ENCODE peak calls at places on chromosomes 6 and 20, in six cellular contexts. U is foreskin fibroblast, H is choroid plexus epithelial cell, V is brain microvascular endothelial cell, B is K562, G is tibial artery. X is an unnamed sample.

GRCh38 chr20:51175724-51176123 is 152.8 kb upstream of the KCNG1 start:
- DNase-seq in U (no peak), H (no peak), V (no peak), B (no peak), G (no peak), X (no peak)

GRCh38 chr6:65289491-65289890 is 417.5 kb downstream of the EYS start:
- DNase-seq in U (no peak), H (peak; percentile 29), V (no peak), B (no peak), G (no peak), X (no peak)

GRCh38 chr20:51631011-51631950 is 88.8 kb upstream of the NFATC2 start:
- DNase-seq in U (peak; percentile 93), H (peak; percentile 99), V (peak; percentile 99), B (no peak), G (peak; percentile 84), X (no peak)

GRCh38 chr20:3471397-3472021 is 691 bp downstream of the ATRN start:
- DNase-seq in U (no peak), H (peak; percentile 6), V (no peak), B (no peak), G (no peak), X (no peak)

GRCh38 chr6:111737065-111737521 is 131.4 kb upstream of the TRAF3IP2 start:
- DNase-seq in U (peak; percentile 35), H (peak; percentile 78), V (no peak), B (no peak), G (no peak), X (no peak)

GRCh38 chr6:40350942-40351217 is 236.3 kb downstream of the LRFN2 start:
- DNase-seq in U (no peak), H (no peak), V (no peak), B (no peak), G (no peak), X (no peak)

GRCh38 chr20:57622579-57623381 is 2.6 kb upstream of the ZBP1 start:
- DNase-seq in U (peak; percentile 28), H (peak; percentile 71), V (peak; percentile 61), B (peak; percentile 66), G (no peak), X (peak; percentile 21)

GRCh38 chr6:13089296-13089994 is 238.9 kb downstream of the TBC1D7 start:
- DNase-seq in U (peak; percentile 44), H (no peak), V (no peak), B (no peak), G (no peak), X (no peak)

GRCh38 chr6:136249336-136249735 is 775 bp downstream of the MTFR2 start:
- DNase-seq in U (no peak), H (peak; percentile 39), V (no peak), B (no peak), G (no peak), X (no peak)

GRCh38 chr20:7503501-7503900 is 436.8 kb downstream of the HAO1 start:
- DNase-seq in U (peak; percentile 51), H (no peak), V (no peak), B (no peak), G (no peak), X (no peak)

GRCh38 chr20:44056010-44056698 is 130.8 kb downstream of the JPH2 start:
- DNase-seq in U (no peak), H (peak; percentile 38), V (peak; percentile 23), B (no peak), G (no peak), X (no peak)

GRCh38 chr6:31829633-31830492 is 2.3 kb downstream of the HSPA1B start:
- DNase-seq in U (no peak), H (peak; percentile 70), V (no peak), B (no peak), G (no peak), X (no peak)

GRCh38 chr6:45423111-45423900 is 45.6 kb upstream of the SUPT3H start:
- DNase-seq in U (peak; percentile 42), H (peak; percentile 32), V (no peak), B (no peak), G (no peak), X (peak; percentile 6)

GRCh38 chr6:111524735-111525134 is 41.7 kb upstream of the REV3L start:
- DNase-seq in U (no peak), H (no peak), V (no peak), B (no peak), G (no peak), X (no peak)

GRCh38 chr6:159679091-159680077 is 13.7 kb downstream of the SOD2 start:
- DNase-seq in U (no peak), H (peak; percentile 39), V (peak; percentile 26), B (no peak), G (no peak), X (no peak)

GRCh38 chr6:26089272-26089671 is 2.0 kb downstream of the HFE start:
- DNase-seq in U (no peak), H (peak; percentile 3), V (no peak), B (no peak), G (no peak), X (no peak)

DNA sequence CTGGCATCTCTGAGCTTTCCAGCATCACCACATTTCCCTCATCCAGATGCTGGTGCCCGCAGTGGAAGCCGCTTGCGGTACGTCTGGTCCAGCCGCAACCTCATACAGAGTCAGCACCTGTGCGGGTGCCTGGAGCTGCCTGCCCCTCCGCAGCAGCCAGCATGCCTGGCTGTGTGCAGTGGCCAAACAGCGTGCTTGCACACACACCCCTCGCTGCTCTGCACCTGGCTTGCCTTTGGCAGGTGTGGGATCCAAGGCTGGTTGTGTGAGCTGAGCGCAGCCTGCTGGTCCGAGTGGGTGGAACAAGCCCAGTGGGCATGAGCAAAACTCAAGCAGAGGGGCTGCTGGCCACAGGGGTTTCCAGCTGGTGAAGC is 3.1 kb upstream of the HINT3 start:
- DNase-seq in U (no peak), H (no peak), V (no peak), B (no peak), G (no peak), X (no peak)
- TF ChIP-seq CTCF in U (no peak), H (peak; percentile 45), V (peak; percentile 47), B (peak; percentile 8), G (no peak), X (no peak)

GRCh38 chr6:108080010-108080780 is 5.7 kb upstream of the OSTM1 start:
- DNase-seq in U (peak; percentile 51), H (peak; percentile 89), V (peak; percentile 58), B (no peak), G (no peak), X (no peak)

GRCh38 chr6:108071736-108072276 is 2.7 kb downstream of the OSTM1 start:
- DNase-seq in U (no peak), H (no peak), V (no peak), B (no peak), G (no peak), X (no peak)

GRCh38 chr6:108074057-108074358 is 533 bp downstream of the OSTM1 start:
- DNase-seq in U (no peak), H (peak; percentile 43), V (no peak), B (no peak), G (no peak), X (no peak)

GRCh38 chr6:108078191-108078590 is 3.6 kb upstream of the OSTM1 start:
- DNase-seq in U (no peak), H (peak; percentile 61), V (no peak), B (no peak), G (no peak), X (no peak)

DNA sequence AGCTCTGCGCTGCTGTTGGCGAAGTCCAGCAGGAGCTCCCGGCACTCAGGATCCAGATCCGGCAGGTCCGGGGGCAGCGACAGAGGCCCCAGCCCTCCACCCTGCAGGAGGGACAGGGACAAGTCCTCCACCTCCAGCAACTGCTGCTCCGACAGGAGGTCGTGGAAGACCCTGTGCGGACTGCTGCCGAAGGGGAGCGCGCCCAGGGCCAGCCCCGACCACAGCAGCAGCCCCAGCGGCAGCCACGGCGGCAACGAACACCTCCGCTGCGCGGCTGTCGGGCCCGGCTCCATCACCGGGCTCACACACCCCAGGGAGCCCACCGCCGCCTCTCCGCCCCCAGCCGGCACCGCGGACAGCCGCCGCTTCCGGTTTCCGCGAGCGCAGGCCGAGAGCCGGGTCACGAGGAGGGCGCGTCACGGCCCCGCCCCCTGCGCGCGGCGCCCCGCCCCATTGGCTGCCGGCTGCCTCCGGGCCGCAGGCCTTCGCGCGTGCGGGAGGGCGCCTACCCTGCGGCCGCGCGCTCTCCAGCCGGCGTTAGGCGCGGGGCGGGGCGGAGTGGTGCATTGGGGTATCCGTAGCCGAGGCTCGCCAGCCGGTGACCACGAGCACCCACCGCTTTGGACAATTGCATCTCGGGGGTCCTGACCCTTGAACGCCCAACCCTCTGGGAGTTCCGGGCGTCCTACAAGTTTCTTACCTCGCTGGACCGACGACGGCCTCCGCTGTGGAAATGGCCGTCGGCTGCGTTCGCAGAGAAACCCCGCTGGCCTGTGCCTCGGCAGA is at the start of gene OSTM1:
- DNase-seq in U (peak; percentile 87), H (peak; percentile 90), V (peak; percentile 77), B (peak; percentile 98), G (peak; percentile 84), X (peak; percentile 90)
- TF ChIP-seq CTCF in U (no peak), H (no peak), V (no peak), B (no peak), G (no peak), X (peak; percentile 19)

GRCh38 chr6:132126150-132126549 is 175.0 kb upstream of the CCN2 start:
- DNase-seq in U (no peak), H (no peak), V (no peak), B (no peak), G (no peak), X (no peak)
- TF ChIP-seq CTCF in U (no peak), H (peak; percentile 3), V (peak; percentile 35), B (no peak), G (no peak), X (peak; percentile 14)

DNA sequence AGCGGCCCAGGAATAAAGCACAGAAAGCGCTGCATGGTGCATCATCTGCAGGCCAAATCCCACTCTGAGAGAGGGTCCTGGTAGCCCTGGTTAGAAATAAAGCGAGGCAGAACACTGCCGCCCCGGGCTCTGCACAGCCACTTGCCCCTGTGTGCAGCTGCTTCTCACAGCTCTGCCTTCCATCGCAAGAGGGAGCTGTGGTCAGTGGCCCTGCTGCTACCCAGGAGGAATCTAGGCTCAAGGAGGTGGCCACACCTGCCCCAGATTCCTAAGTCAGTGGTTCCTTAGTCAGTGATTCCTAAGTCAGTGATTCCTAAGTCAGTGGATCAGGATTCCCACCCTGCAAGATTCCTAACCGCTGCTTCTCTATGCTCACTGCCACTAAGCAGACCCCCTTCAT is 8.8 kb downstream of the CDH4 start:
- DNase-seq in U (no peak), H (peak; percentile 17), V (no peak), B (no peak), G (no peak), X (no peak)
- TF ChIP-seq CTCF in U (peak; percentile 21), H (peak; percentile 45), V (peak; percentile 30), B (peak; percentile 36), G (no peak), X (peak; percentile 27)

GRCh38 chr6:53437557-53438202 is 88.9 kb upstream of the ELOVL5 start:
- DNase-seq in U (peak; percentile 44), H (peak; percentile 95), V (peak; percentile 84), B (peak; percentile 37), G (no peak), X (peak; percentile 9)
- TF ChIP-seq CTCF in U (peak; percentile 71), H (peak; percentile 81), V (peak; percentile 83), B (peak; percentile 85), G (peak; percentile 18), X (peak; percentile 72)

DNA sequence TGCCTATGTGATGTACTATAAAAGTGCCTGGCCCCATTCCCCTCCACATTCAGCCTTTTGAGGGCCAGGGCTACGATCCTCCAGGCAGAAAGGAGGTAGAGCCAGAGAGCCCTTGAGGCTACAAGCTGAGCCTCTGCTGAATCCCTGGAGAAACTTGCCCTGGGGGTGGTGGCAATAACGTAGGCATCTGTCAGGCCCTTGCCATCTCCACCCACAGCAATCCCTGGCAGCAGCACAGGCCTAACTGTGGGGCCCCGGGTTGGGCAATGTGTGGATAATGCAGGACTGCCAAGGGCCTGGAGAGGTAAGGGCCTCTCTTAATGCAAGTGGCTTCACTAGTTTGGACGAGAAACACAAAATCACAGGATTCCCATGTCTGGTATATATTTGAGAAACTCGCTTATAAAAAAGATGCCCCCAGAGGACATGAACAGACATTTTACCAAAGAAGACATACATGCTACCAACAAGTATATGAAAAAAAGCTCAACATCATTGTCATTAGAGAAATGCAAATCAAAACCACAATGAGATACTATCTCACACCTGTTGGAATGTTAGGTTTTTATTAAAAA is 99.0 kb downstream of the QRSL1 start:
- DNase-seq in U (no peak), H (no peak), V (no peak), B (no peak), G (no peak), X (no peak)
- TF ChIP-seq CTCF in U (no peak), H (no peak), V (no peak), B (no peak), G (no peak), X (no peak)

X was measured in neural crest cell.